ENCODE peak calls at places on chromosomes 12 and 14, in four cellular contexts. C is endothelial cell; T is stimulated activated CD4-positive, alpha-beta T cell treated with anti-CD3 and anti-CD28 coated beads, TNF-alpha, amount 100 ng/mL, for 24 hours; F is HTR-8/SVneo. Y is an unnamed sample.
A peak's percentile ranks its signal among the peaks of the same experiment; 100 is the strongest.

GRCh38 chr12:2958432-2959193 is 584 bp upstream of the TEAD4 start:
- DNase-seq in C (peak; percentile 66), T (no peak), F (peak; percentile 92), Y (peak; percentile 92)

GRCh38 chr14:83096092-83096491 is 1562.4 kb upstream of the SEL1L start:
- DNase-seq in C (no peak), T (no peak), F (no peak), Y (no peak)

GRCh38 chr12:49389092-49389703 is 21.9 kb downstream of the SPATS2 start:
- DNase-seq in C (peak; percentile 62), T (peak; percentile 18), F (no peak), Y (no peak)

GRCh38 chr14:92514844-92515509 is 1.4 kb downstream of the RIN3 start:
- DNase-seq in C (no peak), T (no peak), F (no peak), Y (no peak)

GRCh38 chr12:613996-614726 is 49.1 kb downstream of the NINJ2 start:
- DNase-seq in C (no peak), T (no peak), F (peak; percentile 38), Y (no peak)

GRCh38 chr14:58026967-58027366 is 125.0 kb downstream of the ARMH4 start:
- DNase-seq in C (no peak), T (no peak), F (no peak), Y (no peak)

GRCh38 chr14:89986475-89986874 is 30.7 kb downstream of the TDP1 start:
- DNase-seq in C (no peak), T (no peak), F (no peak), Y (no peak)

GRCh38 chr12:51392556-51393237 is 1.5 kb upstream of the GALNT6 start:
- DNase-seq in C (no peak), T (no peak), F (no peak), Y (no peak)

GRCh38 chr12:27437839-27438238 is 8.7 kb upstream of the SMCO2 start:
- DNase-seq in C (no peak), T (no peak), F (no peak), Y (no peak)

GRCh38 chr14:76309572-76310551 is 66.1 kb upstream of the ESRRB start:
- DNase-seq in C (no peak), T (no peak), F (no peak), Y (no peak)

GRCh38 chr12:6369916-6370575 is 5.3 kb downstream of the SCNN1A start:
- DNase-seq in C (no peak), T (no peak), F (no peak), Y (no peak)

GRCh38 chr12:96578526-96579125 is 89.2 kb downstream of the CFAP54 start:
- DNase-seq in C (no peak), T (no peak), F (peak; percentile 50), Y (peak; percentile 13)

GRCh38 chr12:101799774-101800173 is 31.0 kb downstream of the GNPTAB start:
- DNase-seq in C (no peak), T (no peak), F (no peak), Y (no peak)

GRCh38 chr12:5088586-5089264 is 45.0 kb downstream of the KCNA5 start:
- DNase-seq in C (no peak), T (no peak), F (no peak), Y (no peak)

GRCh38 chr12:92546259-92546825 is 156.4 kb upstream of the PLEKHG7 start:
- DNase-seq in C (no peak), T (no peak), F (no peak), Y (no peak)

GRCh38 chr12:101570022-101570421 is 24.7 kb upstream of the MYBPC1 start:
- DNase-seq in C (no peak), T (no peak), F (peak; percentile 34), Y (no peak)

GRCh38 chr12:2288875-2289274 is 236.1 kb downstream of the CACNA1C start:
- DNase-seq in C (no peak), T (no peak), F (no peak), Y (no peak)

GRCh38 chr12:6951551-6952120 is 480 bp downstream of the PTPN6 start:
- DNase-seq in C (no peak), T (no peak), F (no peak), Y (no peak)

GRCh38 chr12:101941306-101942000 is 64.1 kb downstream of the DRAM1 start:
- DNase-seq in C (no peak), T (no peak), F (no peak), Y (no peak)

Y was measured in K562.